ENCODE peak calls at places on chromosomes 12 and 14, in six cellular contexts. N, E, I, B, Y and J are unnamed samples.
A peak's percentile ranks its signal among the peaks of the same experiment; 100 is the strongest.

GRCh38 chr12:88546851-88547250 is 33.4 kb downstream of the KITLG start:
- DNase-seq in I (no peak), Y (no peak), E (peak; percentile 79), N (no peak), B (no peak), J (no peak)

GRCh38 chr12:2963760-2964292 is 4.6 kb downstream of the TEAD4 start:
- DNase-seq in E (peak; percentile 14), N (no peak), B (no peak), I (no peak), Y (no peak), J (no peak)

GRCh38 chr12:128790221-128790620 is 33.5 kb downstream of the SLC15A4 start:
- DNase-seq in B (no peak), I (no peak), N (no peak), E (no peak), Y (no peak), J (no peak)

GRCh38 chr12:112151766-112152541 is 26.6 kb downstream of the TRAFD1 start:
- DNase-seq in Y (no peak), I (no peak), B (no peak), N (no peak), E (no peak), J (no peak)

GRCh38 chr12:30417697-30418231 is 277.9 kb downstream of the IPO8 start:
- DNase-seq in I (no peak), E (peak; percentile 92), N (peak; percentile 88), B (no peak), Y (no peak), J (no peak)

GRCh38 chr12:49783917-49784676 is 42.7 kb downstream of the TMBIM6 start:
- DNase-seq in Y (no peak), N (no peak), I (no peak), B (no peak), E (peak; percentile 88), J (no peak)

GRCh38 chr12:11186837-11187236 is at the start of gene TAS2R42:
- DNase-seq in Y (no peak), E (no peak), N (no peak), B (no peak), I (no peak), J (no peak)

GRCh38 chr14:33432407-33433023 is 493.8 kb downstream of the NPAS3 start:
- DNase-seq in I (no peak), B (peak; percentile 32), E (peak; percentile 56), Y (no peak), N (peak; percentile 13), J (no peak)

GRCh38 chr12:4109826-4110225 is 163.7 kb upstream of the CCND2 start:
- DNase-seq in B (peak; percentile 11), E (no peak), N (no peak), I (no peak), Y (no peak), J (no peak)

GRCh38 chr14:77039285-77040058 is 11.0 kb upstream of the IRF2BPL start:
- DNase-seq in B (no peak), N (no peak), E (peak; percentile 77), I (no peak), Y (no peak), J (no peak)

GRCh38 chr12:56042430-56043203 is 899 bp downstream of the RPS26 start:
- DNase-seq in E (no peak), B (no peak), I (no peak), N (no peak), Y (no peak), J (no peak)

GRCh38 chr14:68794856-68795601 is 2.2 kb upstream of the ZFP36L1 start:
- DNase-seq in N (no peak), E (peak; percentile 97), Y (no peak), B (peak; percentile 58), I (no peak), J (no peak)

GRCh38 chr12:65666876-65667275 is 157.4 kb upstream of the HMGA2 start:
- DNase-seq in Y (no peak), N (no peak), E (peak; percentile 70), B (no peak), I (no peak), J (no peak)

GRCh38 chr14:75343914-75344313 is 65.3 kb downstream of the FOS start:
- DNase-seq in E (peak; percentile 64), I (no peak), N (no peak), Y (no peak), B (no peak), J (no peak)

DNA sequence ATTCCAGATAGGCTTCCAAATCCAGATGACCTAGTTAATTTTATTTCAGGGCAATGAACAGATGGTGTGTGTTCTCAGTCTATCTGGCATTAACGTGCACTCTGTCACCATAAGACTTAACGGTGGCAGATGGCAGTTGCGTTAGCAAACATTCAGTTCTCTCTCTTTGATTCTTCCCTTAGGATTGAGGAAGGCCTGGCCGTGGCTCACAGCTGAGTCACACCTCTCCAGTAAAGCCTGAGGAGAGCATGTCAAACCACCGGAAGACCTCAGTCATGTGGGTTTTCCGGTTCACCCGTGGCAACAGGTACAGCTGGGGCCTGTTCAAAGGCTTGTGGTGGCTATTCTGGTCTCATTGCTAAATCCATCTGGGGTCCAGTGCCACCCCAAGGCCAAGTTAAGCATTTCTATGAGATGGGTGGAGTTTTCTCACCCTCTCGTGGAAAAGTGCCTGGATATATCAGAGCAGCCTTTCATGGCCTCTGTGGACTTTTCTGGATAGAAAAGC is 545.1 kb upstream of the ATP2B1 start:
- DNase-seq in B (peak; percentile 43), Y (peak; percentile 37), N (peak; percentile 85), E (peak; percentile 86), I (peak; percentile 51), J (peak; percentile 40)
- TF ChIP-seq CTCF in B (no peak), Y (peak; percentile 11), N (peak; percentile 28), E (peak; percentile 42), I (no peak), J (no peak)

GRCh38 chr14:26137161-26137560 is 460.7 kb downstream of the NOVA1 start:
- DNase-seq in I (no peak), B (no peak), E (no peak), N (no peak), Y (no peak), J (no peak)
- TF ChIP-seq CTCF in I (no peak), B (no peak), E (peak; percentile 26), N (no peak), Y (no peak), J (no peak)

DNA sequence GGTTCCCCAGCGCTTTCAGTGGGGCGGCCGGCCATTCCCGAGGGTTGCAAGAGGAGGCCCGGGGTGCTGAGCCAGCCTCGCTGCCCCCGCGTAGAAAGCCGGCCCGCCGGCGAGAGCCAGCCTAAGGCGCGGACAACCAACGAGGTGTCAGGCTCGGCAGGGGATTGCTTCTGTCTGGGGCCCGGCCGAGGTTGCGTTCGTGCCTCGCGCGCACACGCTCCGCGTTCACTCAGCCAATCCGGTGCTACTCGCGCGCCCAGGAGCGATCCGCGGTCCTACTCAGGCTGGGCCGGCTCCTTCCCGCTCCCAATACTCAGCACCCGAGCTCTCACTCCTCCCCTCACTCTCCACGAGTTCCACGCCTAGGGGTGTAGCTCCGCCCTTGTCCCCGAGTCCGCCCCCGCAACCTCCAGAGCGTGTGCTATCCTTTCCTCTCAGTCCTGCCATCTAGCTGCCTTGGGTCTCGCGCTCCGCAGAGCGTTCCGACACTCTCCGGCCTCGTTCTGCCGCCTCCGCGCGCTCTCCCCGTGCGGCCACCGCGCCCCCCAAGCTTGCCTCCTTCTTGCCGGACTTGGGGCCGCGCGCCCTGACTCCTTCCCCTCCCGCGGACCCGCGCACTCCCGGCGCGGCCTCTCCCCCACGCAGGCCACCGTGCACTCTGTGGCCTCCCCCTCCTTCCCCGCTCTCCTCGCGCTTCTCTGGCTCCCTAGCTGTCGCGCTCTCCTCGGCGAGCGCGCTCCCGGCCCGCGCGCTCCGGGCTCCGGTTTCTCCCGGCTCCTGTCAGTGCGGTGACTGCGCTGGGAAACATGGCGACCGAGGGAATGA is at the start of gene GPHN:
- DNase-seq in N (peak; percentile 94), I (peak; percentile 94), Y (peak; percentile 92), E (peak; percentile 96), B (peak; percentile 96), J (peak; percentile 75)
- TF ChIP-seq CTCF in N (no peak), I (no peak), Y (peak; percentile 20), E (peak; percentile 48), B (no peak), J (no peak)

DNA sequence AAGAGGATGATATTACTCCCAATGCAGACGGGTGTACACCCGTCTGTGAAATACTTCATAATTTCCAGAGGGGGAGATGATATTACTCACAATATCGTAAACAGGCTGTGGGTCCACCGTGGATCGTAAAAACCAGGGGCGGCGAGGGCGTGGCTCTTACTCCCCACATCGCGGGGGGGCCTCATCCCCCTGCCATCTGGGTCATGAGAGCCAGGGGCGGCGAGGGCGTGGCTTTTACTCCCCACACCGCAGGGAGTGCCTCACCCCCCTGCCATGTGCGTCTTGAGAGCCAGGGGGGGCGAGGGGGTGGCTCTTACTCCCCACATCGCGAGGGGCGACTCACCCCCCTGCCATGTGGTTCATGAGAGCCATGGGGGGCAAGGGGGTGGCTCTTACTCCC is 86.2 kb upstream of the GNG2 start:
- DNase-seq in B (no peak), N (no peak), Y (no peak), I (no peak), E (no peak), J (no peak)
- TF ChIP-seq CTCF in B (no peak), N (no peak), Y (no peak), I (no peak), E (no peak), J (no peak)

GRCh38 chr12:80709811-80710726 is 2.6 kb downstream of the MYF6 start:
- DNase-seq in I (no peak), E (no peak), N (no peak), Y (peak; percentile 44), B (no peak), J (no peak)
- TF ChIP-seq CTCF in I (no peak), E (peak; percentile 34), N (no peak), Y (peak; percentile 56), B (no peak), J (no peak)

DNA sequence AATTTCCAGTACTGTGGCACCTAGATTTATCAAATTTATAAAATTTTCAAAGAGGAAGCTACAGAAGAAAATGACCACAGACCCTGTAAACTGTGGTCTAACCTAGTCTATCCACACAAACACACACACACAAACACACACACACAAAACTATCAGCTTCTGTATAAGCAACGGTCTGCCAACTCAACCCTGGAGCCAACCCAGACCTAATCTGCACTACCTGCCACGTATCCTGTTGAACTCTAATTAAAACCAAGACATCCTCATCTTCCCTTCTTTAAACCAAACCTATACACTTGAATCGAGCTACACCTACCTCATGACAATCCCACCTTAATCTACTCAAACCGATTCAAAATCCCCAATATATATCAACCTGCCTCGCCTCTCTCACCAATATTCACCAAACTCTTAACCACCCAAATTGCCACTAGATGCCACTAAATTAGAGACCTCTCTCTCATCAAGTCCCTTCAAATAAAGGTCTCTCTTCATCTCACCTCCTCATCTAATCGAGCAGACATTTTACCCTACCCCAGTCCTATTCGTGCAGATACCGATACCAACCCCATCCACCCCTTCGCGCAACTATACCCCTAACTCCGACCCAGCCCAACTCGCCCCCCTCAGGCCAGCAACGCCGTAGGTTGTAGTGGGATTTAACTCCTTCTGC is 807 bp downstream of the ACIN1 start:
- DNase-seq in B (no peak), I (no peak), Y (no peak), N (no peak), E (no peak), J (no peak)
- TF ChIP-seq CTCF in B (no peak), I (no peak), Y (peak; percentile 32), N (no peak), E (peak; percentile 40), J (no peak)

GRCh38 chr14:89015016-89015415 is 190.6 kb downstream of the TTC8 start:
- DNase-seq in E (peak; percentile 30), Y (no peak), B (no peak), I (no peak), N (no peak), J (no peak)
- TF ChIP-seq CTCF in E (peak; percentile 36), Y (no peak), B (no peak), I (no peak), N (no peak), J (no peak)